ENCODE peak calls at places on chromosome 21, in nine cellular contexts. T is heart left ventricle; S is activated CD8-positive, alpha-beta memory T cell treated with anti-CD3 and anti-CD28 coated beads, Interleukin-2, amount 50 U/mL, for 48 hours; F is bronchial epithelial cell; X is lower leg skin; Y is mucosa of descending colon; B is sciatic nerve; P is GM12865; H is A549. E is an unnamed sample.

GRCh38 chr21:28427356-28428022 is 565.2 kb downstream of the LTN1 start:
- DNase-seq in T (no peak), S (no peak), F (peak; percentile 15), X (no peak), Y (no peak), B (no peak), P (no peak), H (no peak), E (no peak)

GRCh38 chr21:30674312-30674711 is 31.6 kb downstream of the KRTAP20-3 start:
- DNase-seq in T (no peak), S (no peak), F (no peak), X (no peak), Y (no peak), B (no peak), P (no peak), H (no peak), E (no peak)

GRCh38 chr21:44436958-44437357 is 18.4 kb upstream of the LRRC3 start:
- DNase-seq in T (peak; percentile 40), S (no peak), F (no peak), X (peak; percentile 78), Y (peak; percentile 8), B (peak; percentile 27), P (no peak), H (no peak), E (peak; percentile 8)

GRCh38 chr21:31873696-31874599 is 1.1 kb downstream of the HUNK start:
- DNase-seq in T (peak; percentile 65), S (peak; percentile 89), F (no peak), X (peak; percentile 89), Y (peak; percentile 85), B (peak; percentile 68), P (peak; percentile 11), H (peak; percentile 36), E (peak; percentile 33)

GRCh38 chr21:29585462-29585861 is 286.7 kb downstream of the BACH1 start:
- DNase-seq in T (no peak), S (no peak), F (no peak), X (no peak), Y (no peak), B (no peak), P (no peak), H (no peak), E (no peak)

GRCh38 chr21:40047993-40048730 is 180.9 kb downstream of the PCP4 start:
- DNase-seq in T (no peak), S (no peak), F (peak; percentile 15), X (no peak), Y (no peak), B (no peak), P (no peak), H (no peak), E (no peak)

GRCh38 chr21:32726742-32727477 is 903 bp downstream of the SYNJ1 start:
- DNase-seq in T (no peak), S (no peak), F (peak; percentile 40), X (no peak), Y (peak; percentile 28), B (no peak), P (peak; percentile 29), H (peak; percentile 11), E (peak; percentile 18)

GRCh38 chr21:41601573-41602371 is 93.8 kb upstream of the TMPRSS2 start:
- DNase-seq in T (no peak), S (no peak), F (no peak), X (peak; percentile 46), Y (no peak), B (peak; percentile 32), P (peak; percentile 35), H (no peak), E (no peak)

GRCh38 chr21:35873441-35873840 is 186.9 kb downstream of the SETD4 start:
- DNase-seq in T (no peak), S (no peak), F (no peak), X (no peak), Y (no peak), B (no peak), P (no peak), H (no peak), E (no peak)